ENCODE peak calls at places on chromosomes 3 and 15, in eight cellular contexts. One of them, this sample, is unnamed.

GRCh38 chr15:38213392-38213791 is 39.2 kb upstream of the SPRED1 start:
- DNase-seq in GDM1: no peak
- DNase-seq in activated CD4-positive, alpha-beta T cell treated with anti-CD3 and anti-CD28 coated beads, Interleukin-2, amount 10 ng/mL, durations not matched to agents 7 days and 5 days: no peak
- DNase-seq in activated B cell treated with CpG ODN at 0.5 μM for 24 hours: no peak
- DNase-seq in CD8-positive, alpha-beta T cell: no peak
- DNase-seq in stimulated activated CD4-positive, alpha-beta T cell treated with anti-CD3 and anti-CD28 coated beads, Interleukin-1b, Interleukin-23, amount 100 ng/mL, for 1 hour: no peak
- DNase-seq in iris pigment epithelial cell: no peak
- DNase-seq in Daoy: no peak
- DNase-seq in this sample: no peak

GRCh38 chr3:152656207-152657001 is 178.5 kb upstream of the P2RY1 start:
- DNase-seq in CD8-positive, alpha-beta T cell: no peak
- DNase-seq in activated B cell treated with CpG ODN at 0.5 μM for 24 hours: no peak
- DNase-seq in GDM1: peak
- DNase-seq in activated CD4-positive, alpha-beta T cell treated with anti-CD3 and anti-CD28 coated beads, Interleukin-2, amount 10 ng/mL, durations not matched to agents 7 days and 5 days: no peak
- DNase-seq in Daoy: no peak
- DNase-seq in stimulated activated CD4-positive, alpha-beta T cell treated with anti-CD3 and anti-CD28 coated beads, Interleukin-1b, Interleukin-23, amount 100 ng/mL, for 1 hour: no peak
- DNase-seq in iris pigment epithelial cell: no peak
- DNase-seq in this sample: no peak

GRCh38 chr15:64182859-64183258 is 20.0 kb upstream of the PPIB start:
- DNase-seq in activated CD4-positive, alpha-beta T cell treated with anti-CD3 and anti-CD28 coated beads, Interleukin-2, amount 10 ng/mL, durations not matched to agents 7 days and 5 days: no peak
- DNase-seq in stimulated activated CD4-positive, alpha-beta T cell treated with anti-CD3 and anti-CD28 coated beads, Interleukin-1b, Interleukin-23, amount 100 ng/mL, for 1 hour: no peak
- DNase-seq in iris pigment epithelial cell: no peak
- DNase-seq in activated B cell treated with CpG ODN at 0.5 μM for 24 hours: no peak
- DNase-seq in Daoy: no peak
- DNase-seq in CD8-positive, alpha-beta T cell: no peak
- DNase-seq in GDM1: no peak
- DNase-seq in this sample: no peak

GRCh38 chr3:155658669-155659068 is 86.2 kb downstream of the PLCH1 start:
- DNase-seq in CD8-positive, alpha-beta T cell: no peak
- DNase-seq in iris pigment epithelial cell: no peak
- DNase-seq in Daoy: no peak
- DNase-seq in GDM1: no peak
- DNase-seq in activated CD4-positive, alpha-beta T cell treated with anti-CD3 and anti-CD28 coated beads, Interleukin-2, amount 10 ng/mL, durations not matched to agents 7 days and 5 days: no peak
- DNase-seq in stimulated activated CD4-positive, alpha-beta T cell treated with anti-CD3 and anti-CD28 coated beads, Interleukin-1b, Interleukin-23, amount 100 ng/mL, for 1 hour: no peak
- DNase-seq in activated B cell treated with CpG ODN at 0.5 μM for 24 hours: no peak
- DNase-seq in this sample: no peak

GRCh38 chr15:81288616-81289015 is 35.3 kb downstream of the STARD5 start:
- DNase-seq in iris pigment epithelial cell: no peak
- DNase-seq in Daoy: no peak
- DNase-seq in stimulated activated CD4-positive, alpha-beta T cell treated with anti-CD3 and anti-CD28 coated beads, Interleukin-1b, Interleukin-23, amount 100 ng/mL, for 1 hour: no peak
- DNase-seq in activated CD4-positive, alpha-beta T cell treated with anti-CD3 and anti-CD28 coated beads, Interleukin-2, amount 10 ng/mL, durations not matched to agents 7 days and 5 days: no peak
- DNase-seq in activated B cell treated with CpG ODN at 0.5 μM for 24 hours: no peak
- DNase-seq in CD8-positive, alpha-beta T cell: no peak
- DNase-seq in GDM1: no peak
- DNase-seq in this sample: no peak

GRCh38 chr3:10459954-10460754 is 45.2 kb downstream of the ATP2B2 start:
- DNase-seq in activated B cell treated with CpG ODN at 0.5 μM for 24 hours: no peak
- DNase-seq in GDM1: peak
- DNase-seq in CD8-positive, alpha-beta T cell: no peak
- DNase-seq in Daoy: peak
- DNase-seq in iris pigment epithelial cell: peak
- DNase-seq in stimulated activated CD4-positive, alpha-beta T cell treated with anti-CD3 and anti-CD28 coated beads, Interleukin-1b, Interleukin-23, amount 100 ng/mL, for 1 hour: peak
- DNase-seq in activated CD4-positive, alpha-beta T cell treated with anti-CD3 and anti-CD28 coated beads, Interleukin-2, amount 10 ng/mL, durations not matched to agents 7 days and 5 days: peak
- DNase-seq in this sample: peak

GRCh38 chr15:91694829-91695205 is 158.7 kb upstream of the SLCO3A1 start:
- DNase-seq in iris pigment epithelial cell: peak
- DNase-seq in GDM1: no peak
- DNase-seq in activated B cell treated with CpG ODN at 0.5 μM for 24 hours: no peak
- DNase-seq in CD8-positive, alpha-beta T cell: no peak
- DNase-seq in activated CD4-positive, alpha-beta T cell treated with anti-CD3 and anti-CD28 coated beads, Interleukin-2, amount 10 ng/mL, durations not matched to agents 7 days and 5 days: no peak
- DNase-seq in Daoy: peak
- DNase-seq in stimulated activated CD4-positive, alpha-beta T cell treated with anti-CD3 and anti-CD28 coated beads, Interleukin-1b, Interleukin-23, amount 100 ng/mL, for 1 hour: no peak
- DNase-seq in this sample: no peak

GRCh38 chr3:130786306-130786705 is 39.7 kb upstream of the PIK3R4 start:
- DNase-seq in activated B cell treated with CpG ODN at 0.5 μM for 24 hours: no peak
- DNase-seq in activated CD4-positive, alpha-beta T cell treated with anti-CD3 and anti-CD28 coated beads, Interleukin-2, amount 10 ng/mL, durations not matched to agents 7 days and 5 days: no peak
- DNase-seq in stimulated activated CD4-positive, alpha-beta T cell treated with anti-CD3 and anti-CD28 coated beads, Interleukin-1b, Interleukin-23, amount 100 ng/mL, for 1 hour: no peak
- DNase-seq in Daoy: no peak
- DNase-seq in CD8-positive, alpha-beta T cell: no peak
- DNase-seq in iris pigment epithelial cell: no peak
- DNase-seq in GDM1: no peak
- DNase-seq in this sample: no peak

GRCh38 chr15:68797589-68798377 is 22.9 kb downstream of the ANP32A start:
- DNase-seq in stimulated activated CD4-positive, alpha-beta T cell treated with anti-CD3 and anti-CD28 coated beads, Interleukin-1b, Interleukin-23, amount 100 ng/mL, for 1 hour: no peak
- DNase-seq in activated B cell treated with CpG ODN at 0.5 μM for 24 hours: no peak
- DNase-seq in CD8-positive, alpha-beta T cell: no peak
- DNase-seq in Daoy: no peak
- DNase-seq in GDM1: no peak
- DNase-seq in iris pigment epithelial cell: no peak
- DNase-seq in activated CD4-positive, alpha-beta T cell treated with anti-CD3 and anti-CD28 coated beads, Interleukin-2, amount 10 ng/mL, durations not matched to agents 7 days and 5 days: no peak
- DNase-seq in this sample: no peak